ENCODE peak calls at places on chromosomes 6 and 20, in eight cellular contexts. Z is mucosa of descending colon, V is fibroblast of lung, C is neuronal stem cell, W is neural progenitor cell, R is cardiac muscle cell, M is adrenal gland, Y is BE2C. K is an unnamed sample.

GRCh38 chr6:11729083-11729482 is 49.5 kb downstream of the ADTRP start:
- DNase-seq in Y (no peak), V (no peak), R (no peak), W (no peak), C (no peak), Z (no peak), M (no peak), K (no peak)

GRCh38 chr6:138885156-138885819 is 89.4 kb downstream of the ECT2L start:
- DNase-seq in Y (no peak), M (no peak), Z (no peak), V (no peak), W (no peak), R (no peak), C (no peak), K (no peak)

GRCh38 chr20:7971536-7972285 is 31.5 kb upstream of the HAO1 start:
- DNase-seq in M (no peak), Z (no peak), C (no peak), Y (no peak), V (peak; percentile 45), W (no peak), R (peak; percentile 15), K (no peak)

GRCh38 chr6:42104095-42104806 is 38.2 kb downstream of the C6orf132 start:
- DNase-seq in W (peak; percentile 87), V (peak; percentile 44), R (peak; percentile 90), Z (peak; percentile 67), Y (no peak), M (peak; percentile 73), C (peak; percentile 69), K (no peak)

GRCh38 chr6:131949615-131949908 is 1.6 kb downstream of the CCN2 start:
- DNase-seq in W (no peak), V (peak; percentile 92), R (peak; percentile 93), Y (no peak), C (no peak), Z (no peak), M (no peak), K (peak; percentile 94)

GRCh38 chr6:105102186-105102585 is 77.6 kb downstream of the POPDC3 start:
- DNase-seq in R (no peak), Y (no peak), V (no peak), M (no peak), C (no peak), Z (no peak), W (no peak), K (no peak)

GRCh38 chr6:101011165-101011564 is 130.0 kb upstream of the ASCC3 start:
- DNase-seq in M (no peak), W (no peak), V (no peak), C (no peak), Y (no peak), R (no peak), Z (no peak), K (no peak)

GRCh38 chr20:60060006-60060557 is 101.9 kb downstream of the CDH26 start:
- DNase-seq in M (no peak), Z (no peak), R (no peak), Y (no peak), W (no peak), C (no peak), V (no peak), K (no peak)

GRCh38 chr6:106213660-106214276 is 111.8 kb downstream of the ATG5 start:
- DNase-seq in V (peak; percentile 21), W (no peak), C (no peak), Y (no peak), R (no peak), Z (no peak), M (no peak), K (no peak)

GRCh38 chr6:3850451-3851203 is 1.5 kb downstream of the FAM50B start:
- DNase-seq in C (no peak), W (no peak), V (no peak), M (no peak), R (no peak), Z (peak; percentile 29), Y (peak; percentile 12), K (no peak)

GRCh38 chr6:149563203-149563927 is 2.8 kb upstream of the GINM1 start:
- DNase-seq in W (no peak), C (no peak), M (no peak), R (peak; percentile 73), Y (no peak), V (peak; percentile 82), Z (no peak), K (peak; percentile 89)

GRCh38 chr6:129539032-129539431 is 170.9 kb downstream of the ARHGAP18 start:
- DNase-seq in W (no peak), R (no peak), Y (no peak), C (no peak), M (no peak), V (no peak), Z (no peak), K (no peak)

GRCh38 chr6:160030103-160030502 is 61.2 kb downstream of the IGF2R start:
- DNase-seq in Y (peak; percentile 49), Z (peak; percentile 68), C (peak; percentile 79), R (peak; percentile 96), W (peak; percentile 80), V (peak; percentile 97), M (peak; percentile 80), K (peak; percentile 97)

GRCh38 chr6:118146584-118146983 is 239.5 kb downstream of the SLC35F1 start:
- DNase-seq in V (peak; percentile 52), Y (no peak), C (no peak), Z (no peak), R (no peak), W (no peak), M (no peak), K (no peak)

DNA sequence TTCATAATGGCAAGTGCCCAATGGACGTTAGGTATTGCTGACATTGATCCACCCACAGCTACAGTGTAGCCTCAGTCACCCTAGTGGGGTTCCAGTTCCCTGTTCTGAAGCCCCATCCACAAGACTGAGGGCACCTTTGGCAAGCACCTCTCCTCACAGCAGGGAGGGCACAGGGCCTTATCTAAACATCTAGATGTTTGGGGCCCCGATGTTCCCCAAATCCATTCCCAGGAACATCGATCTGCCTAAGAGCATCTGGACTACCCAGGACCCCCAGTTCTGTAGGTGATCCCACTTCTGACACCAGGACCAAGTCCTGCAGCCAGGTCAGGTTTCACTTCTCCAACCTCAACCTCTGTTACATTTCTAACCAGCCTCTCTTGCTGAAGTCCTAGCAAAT is 10.6 kb downstream of the APCDD1L start:
- DNase-seq in Z (no peak), R (no peak), M (no peak), C (no peak), W (no peak), V (no peak), Y (no peak), K (no peak)
- H3K9me3 ChIP-seq in Z (peaks cover 17% of the 10 kb centered on the region), R (no peaks in the 10 kb centered on the region), M (no peaks in the 10 kb centered on the region), C (peaks cover 12% of the 10 kb centered on the region), W (no peaks in the 10 kb centered on the region), V (no peaks in the 10 kb centered on the region), Y (peaks cover 3% of the 10 kb centered on the region), K (peaks cover 14% of the 10 kb centered on the region)

DNA sequence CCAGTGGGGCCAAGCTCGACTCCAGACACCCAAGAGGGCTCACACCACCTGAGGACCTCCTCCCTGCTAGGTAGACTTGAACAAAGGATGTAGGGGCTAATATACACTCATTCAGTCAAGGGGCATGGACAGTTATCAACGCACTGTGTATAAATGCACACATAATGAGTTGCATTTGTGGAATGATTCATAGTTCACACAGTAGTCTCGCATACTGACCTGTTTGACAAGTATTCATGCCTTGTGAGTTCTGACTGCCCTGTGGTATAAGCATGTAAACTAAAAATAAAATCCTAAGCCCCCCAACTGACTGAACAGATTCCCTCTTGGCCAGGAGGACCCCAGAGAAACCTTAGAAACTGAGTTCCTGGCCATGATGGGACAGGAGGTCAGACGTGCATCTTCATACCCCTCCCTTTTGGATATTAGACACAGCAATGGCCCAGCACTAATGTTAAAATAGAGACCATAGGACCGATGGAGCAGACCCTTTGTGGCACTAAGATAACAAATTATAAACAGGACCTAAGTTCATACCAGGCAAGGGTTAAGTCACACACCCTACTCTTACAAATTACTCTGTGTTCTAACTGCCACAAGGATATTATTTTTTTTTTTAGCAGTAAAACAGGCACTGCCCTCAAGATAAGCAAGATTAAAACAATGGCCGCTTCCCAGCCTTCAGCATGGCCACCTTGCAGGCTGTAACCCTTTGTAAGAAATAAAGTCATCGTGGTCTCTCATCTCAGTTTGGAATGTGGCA is 124.4 kb downstream of the TTLL2 start:
- DNase-seq in Y (no peak), W (no peak), Z (no peak), M (no peak), V (no peak), C (no peak), R (no peak), K (no peak)
- H3K9me3 ChIP-seq in Y (no peaks in the 10 kb centered on the region), W (no peaks in the 10 kb centered on the region), Z (no peaks in the 10 kb centered on the region), M (no peaks in the 10 kb centered on the region), V (no peaks in the 10 kb centered on the region), C (no peaks in the 10 kb centered on the region), R (no peaks in the 10 kb centered on the region), K (no peaks in the 10 kb centered on the region)

GRCh38 chr6:27448456-27448855 is 24.4 kb downstream of the ZNF184 start:
- DNase-seq in C (no peak), R (no peak), V (no peak), Z (no peak), M (no peak), W (no peak), Y (no peak), K (no peak)

GRCh38 chr6:27452496-27452897 is 20.4 kb downstream of the ZNF184 start:
- DNase-seq in V (peak; percentile 11), W (no peak), R (no peak), Y (no peak), C (no peak), M (no peak), Z (no peak), K (peak; percentile 3)

GRCh38 chr6:27451660-27452390 is 21.1 kb downstream of the ZNF184 start:
- DNase-seq in R (no peak), V (no peak), M (no peak), Z (no peak), Y (no peak), W (no peak), C (no peak), K (no peak)
- H3K9me3 ChIP-seq in R (peaks cover 11% of the 10 kb centered on the region), V (peaks cover 8% of the 10 kb centered on the region), M (no peaks in the 10 kb centered on the region), Z (peaks cover 94% of the 10 kb centered on the region), Y (no peaks in the 10 kb centered on the region), W (peaks cover 70% of the 10 kb centered on the region), C (peaks cover 50% of the 10 kb centered on the region), K (peaks cover 98% of the 10 kb centered on the region)

GRCh38 chr6:168641455-168641854 is 200.5 kb downstream of the SMOC2 start:
- DNase-seq in C (no peak), R (peak; percentile 36), Y (no peak), V (no peak), W (no peak), Z (no peak), M (no peak), K (no peak)

GRCh38 chr6:168640181-168640580 is 199.2 kb downstream of the SMOC2 start:
- DNase-seq in R (no peak), Y (no peak), Z (no peak), M (no peak), V (no peak), W (no peak), C (no peak), K (no peak)

GRCh38 chr6:168643401-168643800 is 202.4 kb downstream of the SMOC2 start:
- DNase-seq in Y (no peak), C (no peak), R (no peak), Z (no peak), W (no peak), M (no peak), V (no peak), K (no peak)

GRCh38 chr6:168638497-168639072 is 197.6 kb downstream of the SMOC2 start:
- DNase-seq in V (no peak), M (no peak), Y (no peak), Z (no peak), R (no peak), W (no peak), C (no peak), K (no peak)

DNA sequence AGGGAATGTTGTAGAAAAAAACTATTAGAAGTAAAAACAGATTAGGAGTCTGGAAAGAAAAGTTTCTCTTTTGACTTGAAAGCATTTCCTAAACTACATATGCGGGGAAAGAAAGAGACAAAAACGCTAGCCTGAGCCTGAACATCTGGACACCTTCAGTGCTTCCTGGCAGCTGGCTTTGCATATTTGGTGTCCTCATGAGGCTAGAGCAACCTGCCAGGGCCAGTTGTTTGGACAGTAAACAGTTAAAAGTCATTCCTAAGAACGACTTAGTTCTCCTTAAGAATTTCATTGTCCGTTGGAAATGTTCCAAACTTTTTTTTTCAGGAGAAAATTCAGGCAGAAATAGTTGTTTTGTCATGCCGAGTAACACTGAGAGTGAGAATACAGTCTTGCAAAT is 199.8 kb downstream of the SMOC2 start:
- DNase-seq in V (no peak), M (no peak), Y (no peak), R (peak; percentile 49), Z (no peak), C (no peak), W (no peak), K (no peak)
- H3K9me3 ChIP-seq in V (no peaks in the 10 kb centered on the region), M (no peaks in the 10 kb centered on the region), Y (no peaks in the 10 kb centered on the region), R (no peaks in the 10 kb centered on the region), Z (no peaks in the 10 kb centered on the region), C (no peaks in the 10 kb centered on the region), W (no peaks in the 10 kb centered on the region), K (no peaks in the 10 kb centered on the region)

K was measured in adipocyte.